ENCODE peak calls at places on chromosomes 4 and X, in ten cellular contexts. One of them, this sample, is unnamed.

GRCh38 chrX:120087289-120088017 is 10.0 kb upstream of the RHOXF2B start:
- DNase-seq in GM20000: no peak
- DNase-seq in cardiac septum: no peak
- DNase-seq in HCEC 1CT: no peak
- DNase-seq in hepatic stellate cell: no peak
- DNase-seq in GM23248: no peak
- DNase-seq in activated CD4-positive, CD25-positive, alpha-beta regulatory T cell: no peak
- DNase-seq in NCI-H1092: no peak
- DNase-seq in astrocyte: no peak
- DNase-seq in iPS DF 6.9: no peak
- DNase-seq in this sample: no peak

GRCh38 chr4:154009795-154010194 is 220.9 kb upstream of the SFRP2 start:
- DNase-seq in GM20000: no peak
- DNase-seq in cardiac septum: no peak
- DNase-seq in HCEC 1CT: no peak
- DNase-seq in hepatic stellate cell: no peak
- DNase-seq in GM23248: no peak
- DNase-seq in activated CD4-positive, CD25-positive, alpha-beta regulatory T cell: no peak
- DNase-seq in NCI-H1092: no peak
- DNase-seq in astrocyte: no peak
- DNase-seq in iPS DF 6.9: no peak
- DNase-seq in this sample: no peak

GRCh38 chr4:153490985-153491483 is 24.9 kb downstream of the TMEM131L start:
- DNase-seq in GM20000: no peak
- DNase-seq in cardiac septum: no peak
- DNase-seq in HCEC 1CT: no peak
- DNase-seq in hepatic stellate cell: no peak
- DNase-seq in GM23248: no peak
- DNase-seq in activated CD4-positive, CD25-positive, alpha-beta regulatory T cell: no peak
- DNase-seq in NCI-H1092: no peak
- DNase-seq in astrocyte: no peak
- DNase-seq in iPS DF 6.9: no peak
- DNase-seq in this sample: no peak

GRCh38 chrX:17964871-17965270 is 103.8 kb upstream of the RAI2 start:
- DNase-seq in GM20000: no peak
- DNase-seq in cardiac septum: no peak
- DNase-seq in HCEC 1CT: no peak
- DNase-seq in hepatic stellate cell: no peak
- DNase-seq in GM23248: no peak
- DNase-seq in activated CD4-positive, CD25-positive, alpha-beta regulatory T cell: no peak
- DNase-seq in NCI-H1092: no peak
- DNase-seq in astrocyte: no peak
- DNase-seq in iPS DF 6.9: no peak
- DNase-seq in this sample: no peak

GRCh38 chr4:150960818-150961217 is 54.3 kb downstream of the LRBA start:
- DNase-seq in GM20000: no peak
- DNase-seq in cardiac septum: no peak
- DNase-seq in HCEC 1CT: peak; percentile 9
- DNase-seq in hepatic stellate cell: peak; percentile 37
- DNase-seq in GM23248: peak; percentile 59
- DNase-seq in activated CD4-positive, CD25-positive, alpha-beta regulatory T cell: no peak
- DNase-seq in NCI-H1092: no peak
- DNase-seq in astrocyte: no peak
- DNase-seq in iPS DF 6.9: peak; percentile 35
- DNase-seq in this sample: peak; percentile 50

GRCh38 chr4:24470681-24471622 is 113.4 kb downstream of the DHX15 start:
- DNase-seq in GM20000: peak; percentile 75
- DNase-seq in cardiac septum: no peak
- DNase-seq in HCEC 1CT: peak; percentile 9
- DNase-seq in hepatic stellate cell: peak; percentile 42
- DNase-seq in GM23248: peak; percentile 66
- DNase-seq in activated CD4-positive, CD25-positive, alpha-beta regulatory T cell: no peak
- DNase-seq in NCI-H1092: no peak
- DNase-seq in astrocyte: peak; percentile 61
- DNase-seq in iPS DF 6.9: no peak
- DNase-seq in this sample: peak; percentile 59

GRCh38 chrX:41671082-41671481 is 17.7 kb upstream of the GPR34 start:
- DNase-seq in GM20000: no peak
- DNase-seq in cardiac septum: no peak
- DNase-seq in HCEC 1CT: no peak
- DNase-seq in hepatic stellate cell: no peak
- DNase-seq in GM23248: no peak
- DNase-seq in activated CD4-positive, CD25-positive, alpha-beta regulatory T cell: no peak
- DNase-seq in NCI-H1092: no peak
- DNase-seq in astrocyte: no peak
- DNase-seq in iPS DF 6.9: no peak
- DNase-seq in this sample: no peak

GRCh38 chr4:56055027-56055976 is 106.6 kb downstream of the CEP135 start:
- DNase-seq in GM20000: no peak
- DNase-seq in cardiac septum: peak; percentile 57
- DNase-seq in HCEC 1CT: no peak
- DNase-seq in hepatic stellate cell: no peak
- DNase-seq in GM23248: no peak
- DNase-seq in activated CD4-positive, CD25-positive, alpha-beta regulatory T cell: no peak
- DNase-seq in NCI-H1092: no peak
- DNase-seq in astrocyte: peak; percentile 42
- DNase-seq in iPS DF 6.9: no peak
- DNase-seq in this sample: no peak

GRCh38 chr4:1470816-1471442 is 64.7 kb upstream of the NKX1-1 start:
- DNase-seq in GM20000: no peak
- DNase-seq in cardiac septum: peak; percentile 65
- DNase-seq in HCEC 1CT: no peak
- DNase-seq in hepatic stellate cell: no peak
- DNase-seq in GM23248: no peak
- DNase-seq in activated CD4-positive, CD25-positive, alpha-beta regulatory T cell: no peak
- DNase-seq in NCI-H1092: no peak
- DNase-seq in astrocyte: no peak
- DNase-seq in iPS DF 6.9: no peak
- DNase-seq in this sample: no peak

GRCh38 chr4:87270144-87270543 is 49.7 kb upstream of the KLHL8 start:
- DNase-seq in GM20000: peak; percentile 8
- DNase-seq in cardiac septum: no peak
- DNase-seq in HCEC 1CT: peak; percentile 34
- DNase-seq in hepatic stellate cell: peak; percentile 19
- DNase-seq in GM23248: peak; percentile 64
- DNase-seq in activated CD4-positive, CD25-positive, alpha-beta regulatory T cell: no peak
- DNase-seq in NCI-H1092: peak; percentile 23
- DNase-seq in astrocyte: peak; percentile 23
- DNase-seq in iPS DF 6.9: peak; percentile 5
- DNase-seq in this sample: peak; percentile 77

GRCh38 chr4:173937871-173938270 is 345.6 kb downstream of the FBXO8 start:
- DNase-seq in GM20000: no peak
- DNase-seq in cardiac septum: no peak
- DNase-seq in HCEC 1CT: no peak
- DNase-seq in hepatic stellate cell: no peak
- DNase-seq in GM23248: peak; percentile 17
- DNase-seq in activated CD4-positive, CD25-positive, alpha-beta regulatory T cell: no peak
- DNase-seq in NCI-H1092: no peak
- DNase-seq in astrocyte: no peak
- DNase-seq in iPS DF 6.9: no peak
- DNase-seq in this sample: no peak

GRCh38 chr4:159071178-159071968 is 31.5 kb upstream of the RAPGEF2 start:
- DNase-seq in GM20000: no peak
- DNase-seq in cardiac septum: no peak
- DNase-seq in HCEC 1CT: peak; percentile 29
- DNase-seq in hepatic stellate cell: peak; percentile 14
- DNase-seq in GM23248: peak; percentile 65
- DNase-seq in activated CD4-positive, CD25-positive, alpha-beta regulatory T cell: no peak
- DNase-seq in NCI-H1092: no peak
- DNase-seq in astrocyte: peak; percentile 94
- DNase-seq in iPS DF 6.9: no peak
- DNase-seq in this sample: no peak